ENCODE peak calls at places on chromosomes 4 and X, in four cellular contexts. E is cardiac muscle cell, M is head of caudate nucleus, S is fibroblast of pulmonary artery. Q is an unnamed sample.

GRCh38 chr4:6819295-6819694 is 36.8 kb downstream of the KIAA0232 start:
- DNase-seq in E (no peak), M (no peak), S (no peak), Q (no peak)

GRCh38 chr4:163595590-163595989 is 101.1 kb downstream of the TMA16 start:
- DNase-seq in E (no peak), M (no peak), S (no peak), Q (no peak)

GRCh38 chr4:82780398-82781231 is 18.0 kb downstream of the SCD5 start:
- DNase-seq in E (peak), M (peak), S (peak), Q (peak)

GRCh38 chr4:19961092-19961491 is 290.6 kb upstream of the SLIT2 start:
- DNase-seq in E (no peak), M (no peak), S (peak), Q (no peak)

GRCh38 chr4:40998680-40999358 is 215.5 kb downstream of the APBB2 start:
- DNase-seq in E (peak), M (no peak), S (peak), Q (peak)

GRCh38 chr4:184118516-184118915 is 99.2 kb downstream of the ENPP6 start:
- DNase-seq in E (no peak), M (no peak), S (no peak), Q (no peak)

GRCh38 chr4:113674251-113674650 is 87.3 kb downstream of the CAMK2D start:
- DNase-seq in E (no peak), M (no peak), S (no peak), Q (no peak)

GRCh38 chr4:3518941-3519340 is 13.3 kb downstream of the LRPAP1 start:
- DNase-seq in E (no peak), M (peak), S (no peak), Q (no peak)

GRCh38 chrX:116198810-116199209 is 28.3 kb downstream of the AGTR2 start:
- DNase-seq in E (peak), M (no peak), S (peak), Q (no peak)

GRCh38 chrX:6851140-6851539 is 296.4 kb upstream of the STS start:
- DNase-seq in E (no peak), M (no peak), S (no peak), Q (no peak)

GRCh38 chr4:5532100-5532499 is 176.3 kb downstream of the EVC2 start:
- DNase-seq in E (no peak), M (no peak), S (no peak), Q (no peak)

GRCh38 chr4:113584407-113585150 is 177.0 kb downstream of the CAMK2D start:
- DNase-seq in E (peak), M (no peak), S (peak), Q (peak)

GRCh38 chr4:176443646-176444409 is 124.1 kb downstream of the SPCS3 start:
- DNase-seq in E (peak), M (no peak), S (peak), Q (no peak)

GRCh38 chr4:146132445-146132844 is 43.1 kb upstream of the LSM6 start:
- DNase-seq in E (no peak), M (no peak), S (no peak), Q (no peak)

GRCh38 chr4:43843501-43843900 is 605.1 kb downstream of the KCTD8 start:
- DNase-seq in E (no peak), M (no peak), S (peak), Q (no peak)

GRCh38 chrX:50204364-50204899 is at the start of gene CCNB3:
- DNase-seq in E (peak), M (peak), S (peak), Q (peak)

GRCh38 chrX:21811832-21812231 is 27.6 kb upstream of the MBTPS2 start:
- DNase-seq in E (no peak), M (no peak), S (no peak), Q (no peak)

GRCh38 chr4:143186202-143186601 is 1.5 kb downstream of the USP38 start:
- DNase-seq in E (peak), M (no peak), S (peak), Q (peak)

GRCh38 chrX:154714925-154715324 is 36.0 kb downstream of the GAB3 start:
- DNase-seq in E (peak), M (no peak), S (peak), Q (peak)

GRCh38 chr4:80295331-80295730 is 28.9 kb downstream of the FGF5 start:
- DNase-seq in E (no peak), M (no peak), S (no peak), Q (no peak)

GRCh38 chr4:94390804-94391410 is 48.3 kb upstream of the HPGDS start:
- DNase-seq in E (peak), M (no peak), S (peak), Q (peak)

GRCh38 chrX:10620121-10620699 is at the start of gene MID1:
- DNase-seq in E (peak), M (peak), S (peak), Q (peak)

GRCh38 chr4:15239866-15240265 is 188.0 kb upstream of the C1QTNF7 start:
- DNase-seq in E (peak), M (no peak), S (peak), Q (no peak)

GRCh38 chr4:140346136-140346535 is 27.3 kb upstream of the SCOC start:
- DNase-seq in E (no peak), M (no peak), S (no peak), Q (no peak)

GRCh38 chr4:9999956-10000551 is 21.2 kb downstream of the SLC2A9 start:
- DNase-seq in E (no peak), M (no peak), S (no peak), Q (no peak)

GRCh38 chr4:177638871-177639270 is 196.6 kb upstream of the AGA start:
- DNase-seq in E (no peak), M (no peak), S (no peak), Q (no peak)

GRCh38 chr4:53780736-53781400 is 189.6 kb upstream of the LNX1 start:
- DNase-seq in E (no peak), M (no peak), S (no peak), Q (no peak)